ENCODE peak calls at places on chromosomes 2 and 18, in four cellular contexts. A, F, X and Q are unnamed samples. For H3K4me1, the result is how much of the 10 kb centered on the place peaks cover.

GRCh38 chr18:51025512-51025911 is 4.5 kb upstream of the SMAD4 start:
- DNase-seq in A (no peak), F (no peak), X (no peak), Q (no peak)

GRCh38 chr2:201072201-201072530 is 365 bp downstream of the NDUFB3 start:
- DNase-seq in A (no peak), F (no peak), X (no peak), Q (no peak)

GRCh38 chr2:113198048-113198789 is 24.4 kb downstream of the PSD4 start:
- DNase-seq in A (no peak), F (no peak), X (no peak), Q (no peak)

GRCh38 chr18:28858248-28858647 is 681.3 kb upstream of the CDH2 start:
- DNase-seq in A (no peak), F (no peak), X (no peak), Q (no peak)

GRCh38 chr2:61775956-61776570 is 77.8 kb downstream of the FAM161A start:
- DNase-seq in A (no peak), F (no peak), X (no peak), Q (no peak)

GRCh38 chr2:221423212-221423804 is 148.8 kb downstream of the EPHA4 start:
- DNase-seq in A (no peak), F (peak), X (no peak), Q (no peak)

GRCh38 chr2:156279446-156279845 is 53.1 kb downstream of the NR4A2 start:
- DNase-seq in A (no peak), F (no peak), X (no peak), Q (no peak)

GRCh38 chr2:199366406-199366805 is 91.3 kb downstream of the SATB2 start:
- DNase-seq in A (no peak), F (peak), X (no peak), Q (no peak)

GRCh38 chr18:48493856-48494255 is 45.0 kb upstream of the CTIF start:
- DNase-seq in A (no peak), F (peak), X (no peak), Q (no peak)

GRCh38 chr2:121554998-121555397 is 24.3 kb downstream of the RNU4ATAC start:
- DNase-seq in A (no peak), F (no peak), X (no peak), Q (no peak)

GRCh38 chr2:218582085-218582484 is 13.4 kb downstream of the CNOT9 start:
- DNase-seq in A (no peak), F (peak), X (no peak), Q (no peak)

GRCh38 chr18:12838178-12838634 is 45.8 kb downstream of the PTPN2 start:
- DNase-seq in A (peak), F (peak), X (peak), Q (peak)

GRCh38 chr2:96359310-96359709 is 23.7 kb downstream of the NCAPH start:
- DNase-seq in A (no peak), F (no peak), X (no peak), Q (no peak)

GRCh38 chr2:151374426-151374825 is 17.0 kb downstream of the TNFAIP6 start:
- DNase-seq in A (no peak), F (peak), X (no peak), Q (no peak)

GRCh38 chr2:3034396-3034795 is 343.2 kb downstream of the EIPR1 start:
- DNase-seq in A (no peak), F (no peak), X (no peak), Q (no peak)

GRCh38 chr18:57790316-57790715 is 12.8 kb downstream of the ATP8B1 start:
- DNase-seq in A (no peak), F (no peak), X (no peak), Q (no peak)

GRCh38 chr2:47783491-47784330 is 766 bp downstream of the MSH6 start:
- DNase-seq in A (peak), F (peak), X (peak), Q (peak)

GRCh38 chr2:78351208-78351607 is 674.3 kb upstream of the REG3G start:
- DNase-seq in A (no peak), F (no peak), X (no peak), Q (no peak)

GRCh38 chr2:240565267-240566202 is 2.7 kb upstream of the RNPEPL1 start:
- DNase-seq in A (peak), F (peak), X (peak), Q (peak)

GRCh38 chr18:39698436-39698835 is 2132.8 kb upstream of the CELF4 start:
- DNase-seq in A (no peak), F (no peak), X (no peak), Q (no peak)

DNA sequence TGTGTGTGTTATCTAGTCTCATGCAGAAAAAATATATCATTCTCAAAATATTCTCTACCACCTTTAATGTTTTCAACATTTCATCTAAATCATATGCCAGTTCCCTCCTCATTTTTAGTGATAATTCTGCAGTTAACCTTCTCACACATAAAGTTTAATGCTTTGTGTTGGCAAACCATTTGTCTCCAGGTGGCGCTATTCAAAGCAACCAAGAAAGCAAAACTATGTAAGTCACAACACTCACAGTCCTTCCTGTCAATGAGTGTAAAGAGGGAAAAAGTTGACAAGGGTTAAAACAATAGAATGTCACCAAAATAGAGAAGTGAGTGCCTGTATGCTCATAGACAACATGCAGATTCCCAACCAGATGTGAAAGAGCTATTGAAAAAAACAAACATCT is 961.6 kb upstream of the LRRTM1 start:
- DNase-seq in A (no peak), F (no peak), X (no peak), Q (no peak)
- TF ChIP-seq CTCF in A (no peak), F (no peak), X (peak), Q (peak)

GRCh38 chr18:36780748-36781147 is 48.1 kb downstream of the TPGS2 start:
- DNase-seq in A (no peak), F (peak), X (no peak), Q (no peak)

GRCh38 chr18:36782710-36783109 is 46.1 kb downstream of the TPGS2 start:
- DNase-seq in A (no peak), F (no peak), X (no peak), Q (no peak)

GRCh38 chr18:36783792-36784191 is 45.0 kb downstream of the TPGS2 start:
- DNase-seq in A (no peak), F (no peak), X (no peak), Q (no peak)

DNA sequence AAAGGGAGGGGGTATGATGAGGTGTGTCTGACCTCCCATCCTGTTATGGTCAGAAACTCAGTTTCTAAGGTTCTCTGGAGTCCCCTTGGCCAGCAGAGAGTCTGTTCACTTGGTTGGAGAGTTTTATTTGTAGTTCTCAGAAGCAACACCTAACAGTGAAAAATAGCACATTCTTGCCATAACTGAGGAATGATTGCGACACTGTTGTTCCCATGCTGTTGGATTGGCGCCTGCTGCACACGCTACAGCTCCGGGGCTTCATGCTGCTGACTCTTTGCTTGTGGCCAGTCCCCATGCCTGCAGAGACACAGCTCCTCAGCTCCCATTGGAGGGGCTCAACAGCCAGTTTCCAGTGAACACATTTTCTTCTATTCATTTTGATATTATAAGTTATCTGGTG is 42.1 kb downstream of the TPGS2 start:
- DNase-seq in A (peak), F (peak), X (no peak), Q (no peak)
- H3K27ac ChIP-seq in A (no peak), F (no peak), X (no peak), Q (no peak)

DNA sequence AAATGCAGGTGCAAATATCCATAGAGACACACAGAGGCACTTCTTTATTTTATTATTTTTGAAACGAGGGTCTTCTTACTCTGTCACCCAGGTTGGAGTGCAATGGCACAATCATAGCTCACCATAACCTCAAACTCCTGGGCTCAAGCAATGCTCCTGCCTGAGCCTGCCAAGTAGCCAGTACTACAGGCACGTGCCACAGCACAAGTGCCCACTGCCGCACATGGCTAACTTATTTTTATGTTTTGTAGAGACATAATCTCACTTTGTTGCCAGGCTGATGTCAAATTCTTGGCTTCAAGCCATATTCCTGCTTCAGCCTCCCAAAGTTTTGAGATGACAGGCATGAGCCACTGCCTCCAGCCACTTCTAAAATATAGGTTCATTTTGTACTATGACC is 537.6 kb downstream of the THSD7B start:
- DNase-seq in A (no peak), F (no peak), X (no peak), Q (no peak)
- H3K4me1 ChIP-seq in A (under half), F (under half), X (under half), Q (under half)

DNA sequence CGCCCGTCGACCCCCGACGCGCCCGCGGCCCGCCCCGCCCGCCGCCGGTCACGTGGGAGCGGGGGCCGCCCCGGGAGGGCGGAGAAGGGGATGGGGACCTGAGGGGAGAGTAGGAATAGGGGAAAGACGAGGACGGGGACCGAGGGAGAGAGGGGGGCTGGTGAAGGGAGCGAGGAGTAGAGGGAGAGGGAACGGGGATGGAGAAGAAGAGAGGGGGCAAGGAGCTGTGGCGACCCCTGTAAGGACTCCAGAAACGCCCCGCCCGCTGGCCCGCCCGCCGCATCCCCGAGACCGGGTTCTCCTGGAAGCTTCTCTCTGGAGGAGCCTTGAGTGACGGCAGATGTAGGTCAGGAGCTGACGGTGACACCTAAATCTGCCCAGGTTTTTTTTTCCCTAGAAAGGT is 615 bp downstream of the ADNP2 start:
- DNase-seq in A (peak), F (peak), X (no peak), Q (no peak)
- TF ChIP-seq CTCF in A (no peak), F (no peak), X (no peak), Q (no peak)